ENCODE peak calls at places on chromosomes 13 and 19, in four cellular contexts. J is BJ, X is esophagus squamous epithelium, Z is right atrium auricular region. M is an unnamed sample.

GRCh38 chr19:18385675-18386542 is at the start of gene GDF15:
- DNase-seq in Z (no peak), J (peak), X (no peak), M (no peak)

GRCh38 chr13:26599403-26599802 is 41.9 kb downstream of the WASF3 start:
- DNase-seq in J (no peak), Z (no peak), X (no peak), M (no peak)

GRCh38 chr19:42309686-42310085 is 3.4 kb upstream of the TMEM145 start:
- DNase-seq in Z (no peak), X (no peak), J (no peak), M (no peak)

GRCh38 chr13:110877737-110878136 is 37.1 kb downstream of the ANKRD10 start:
- DNase-seq in X (no peak), Z (no peak), J (no peak), M (no peak)

GRCh38 chr13:90696254-90696653 is 651.2 kb upstream of the MIR17HG start:
- DNase-seq in X (no peak), Z (no peak), J (no peak), M (no peak)

GRCh38 chr19:53365899-53366493 is 491 bp downstream of the ZNF525 start:
- DNase-seq in Z (no peak), J (no peak), X (no peak), M (no peak)

GRCh38 chr19:54399189-54399588 is 16.1 kb upstream of the TTYH1 start:
- DNase-seq in Z (no peak), J (no peak), X (no peak), M (no peak)

GRCh38 chr19:42450314-42450934 is 7.7 kb upstream of the CXCL17 start:
- DNase-seq in Z (peak), X (no peak), J (no peak), M (no peak)

GRCh38 chr13:27774169-27774568 is 18.1 kb upstream of the GSX1 start:
- DNase-seq in J (no peak), X (no peak), Z (no peak), M (no peak)

GRCh38 chr13:109144693-109145437 is 515.5 kb downstream of the MYO16 start:
- DNase-seq in Z (no peak), J (no peak), X (no peak), M (no peak)

GRCh38 chr19:54459282-54460229 is 4.0 kb downstream of the LENG9 start:
- DNase-seq in J (no peak), X (no peak), Z (no peak), M (no peak)

GRCh38 chr13:42633495-42633894 is 59.5 kb downstream of the TNFSF11 start:
- DNase-seq in X (no peak), Z (no peak), J (no peak), M (no peak)

GRCh38 chr19:28727133-28727834 is 485.7 kb downstream of the UQCRFS1 start:
- DNase-seq in J (no peak), X (no peak), Z (no peak), M (no peak)

GRCh38 chr19:49932041-49932451 is 2.7 kb upstream of the NUP62 start:
- DNase-seq in J (no peak), X (no peak), Z (no peak), M (no peak)

GRCh38 chr19:1430201-1430621 is 8.0 kb upstream of the RPS15 start:
- DNase-seq in X (no peak), Z (no peak), J (no peak), M (no peak)

GRCh38 chr13:99796175-99796819 is 175.3 kb downstream of the ZIC5 start:
- DNase-seq in X (no peak), Z (no peak), J (no peak), M (no peak)

GRCh38 chr13:40640845-40641458 is 25.5 kb downstream of the FOXO1 start:
- DNase-seq in Z (no peak), X (no peak), J (no peak), M (no peak)

GRCh38 chr19:40530091-40530901 is 46.4 kb upstream of the SHKBP1 start:
- DNase-seq in X (no peak), Z (no peak), J (no peak), M (no peak)

GRCh38 chr19:14315433-14315832 is 65.8 kb upstream of the ADGRE5 start:
- DNase-seq in X (no peak), Z (no peak), J (no peak), M (no peak)

GRCh38 chr13:41915096-41915495 is 45.8 kb downstream of the VWA8 start:
- DNase-seq in Z (no peak), J (no peak), X (no peak), M (no peak)

GRCh38 chr13:76148926-76149325 is 512.8 kb downstream of the LMO7 start:
- DNase-seq in X (no peak), Z (no peak), J (peak), M (no peak)

GRCh38 chr13:21318891-21319532 is 140.1 kb downstream of the ZDHHC20 start:
- DNase-seq in Z (no peak), J (no peak), X (no peak), M (no peak)

DNA sequence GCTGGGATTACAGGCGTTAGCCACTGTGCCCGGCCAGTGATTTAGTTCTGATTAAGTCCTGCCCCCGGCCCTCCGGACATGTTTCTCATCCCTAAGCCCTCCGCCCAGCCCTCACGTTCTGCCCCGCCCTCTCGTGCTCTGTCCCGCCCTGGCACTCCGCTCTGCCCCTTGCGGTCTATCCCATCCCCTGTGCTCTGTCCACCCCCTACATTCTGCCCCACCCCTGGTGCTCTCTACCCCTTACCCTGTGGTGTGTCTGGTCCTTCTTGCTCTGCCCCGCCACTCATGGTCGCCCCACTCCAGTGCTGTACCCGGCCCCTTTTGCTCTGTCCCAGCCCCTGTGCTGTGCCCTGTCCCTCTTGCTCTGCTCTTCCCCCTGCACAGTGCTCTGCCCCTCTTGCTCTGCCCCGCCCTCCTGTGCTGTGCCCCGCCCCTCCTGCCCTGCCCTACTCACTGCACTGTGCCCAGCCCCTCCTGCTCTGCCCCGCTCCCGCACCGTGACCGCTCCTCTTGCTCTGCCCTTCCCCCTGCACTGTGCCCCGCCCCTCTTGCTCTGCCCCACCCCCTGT is 3.0 kb downstream of the GTPBP3 start:
- DNase-seq in Z (no peak), J (no peak), X (no peak), M (no peak)
- H3K4me3 ChIP-seq in Z (no peak), J (no peak), X (no peak), M (no peak)

GRCh38 chr19:13002389-13002898 is 7.2 kb downstream of the NFIX start:
- DNase-seq in J (no peak), Z (no peak), X (no peak), M (no peak)
- H3K4me3 ChIP-seq in J (no peak), Z (peak), X (peak), M (peak)

GRCh38 chr13:31946091-31946770 is 85.3 kb upstream of the FRY start:
- DNase-seq in X (no peak), J (peak), Z (no peak), M (no peak)

GRCh38 chr13:31950121-31950810 is 81.3 kb upstream of the FRY start:
- DNase-seq in Z (no peak), X (no peak), J (no peak), M (no peak)

GRCh38 chr13:31945202-31945978 is 86.2 kb upstream of the FRY start:
- DNase-seq in X (no peak), Z (peak), J (peak), M (no peak)

GRCh38 chr13:31947105-31947504 is 84.5 kb upstream of the FRY start:
- DNase-seq in J (no peak), X (no peak), Z (no peak), M (no peak)

GRCh38 chr13:31947506-31947905 is 84.1 kb upstream of the FRY start:
- DNase-seq in X (no peak), J (no peak), Z (no peak), M (no peak)
- H3K4me3 ChIP-seq in X (no peak), J (no peak), Z (no peak), M (no peak)

GRCh38 chr13:102555914-102556553 is 40.8 kb upstream of the TPP2 start:
- DNase-seq in X (no peak), Z (no peak), J (no peak), M (no peak)
- H3K4me3 ChIP-seq in X (no peak), Z (no peak), J (no peak), M (no peak)

DNA sequence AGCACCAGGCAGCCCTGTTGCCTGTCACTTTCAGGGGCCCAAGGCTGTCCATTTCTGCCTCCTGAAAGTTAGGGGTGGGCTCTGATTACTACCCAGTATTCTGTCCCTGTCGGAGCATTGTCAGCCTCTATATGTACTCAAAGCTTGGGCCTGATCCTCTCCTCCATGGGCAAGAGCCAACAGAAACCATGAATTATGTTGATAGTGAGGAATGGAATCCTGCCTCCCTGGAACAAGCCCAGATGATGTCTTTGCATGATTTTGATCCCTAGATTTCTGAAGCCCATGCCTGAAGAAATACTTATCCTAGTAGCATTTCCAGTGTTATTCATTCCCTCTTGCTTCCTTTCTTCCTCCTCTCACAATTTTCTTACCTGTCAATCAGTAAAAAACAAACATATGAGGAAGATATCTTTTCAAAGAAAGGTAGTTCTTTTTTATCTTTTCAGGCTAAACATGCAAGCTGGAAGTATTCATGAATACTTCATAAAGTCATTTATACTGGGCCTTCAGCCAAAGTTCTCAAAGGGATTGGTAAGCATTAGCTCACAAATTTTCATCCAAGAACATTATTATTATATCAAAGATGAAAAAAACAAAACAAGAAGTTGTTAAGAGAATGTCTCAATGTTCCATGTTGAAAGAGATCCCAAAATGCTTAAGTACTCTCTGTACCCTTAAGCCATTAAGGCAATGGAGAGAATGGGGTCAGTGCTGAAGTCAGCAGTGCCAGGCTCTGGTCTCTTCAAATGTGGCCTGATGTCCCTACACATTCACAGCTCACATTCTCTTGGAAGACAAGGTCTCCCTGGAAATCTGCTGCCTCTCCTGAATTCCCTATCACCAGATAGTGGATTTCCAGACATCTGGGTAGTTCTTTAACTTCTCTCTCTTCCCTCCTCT is 171.7 kb downstream of the NHLRC3 start:
- DNase-seq in X (no peak), Z (no peak), J (no peak), M (no peak)
- H3K4me3 ChIP-seq in X (no peak), Z (no peak), J (no peak), M (no peak)

DNA sequence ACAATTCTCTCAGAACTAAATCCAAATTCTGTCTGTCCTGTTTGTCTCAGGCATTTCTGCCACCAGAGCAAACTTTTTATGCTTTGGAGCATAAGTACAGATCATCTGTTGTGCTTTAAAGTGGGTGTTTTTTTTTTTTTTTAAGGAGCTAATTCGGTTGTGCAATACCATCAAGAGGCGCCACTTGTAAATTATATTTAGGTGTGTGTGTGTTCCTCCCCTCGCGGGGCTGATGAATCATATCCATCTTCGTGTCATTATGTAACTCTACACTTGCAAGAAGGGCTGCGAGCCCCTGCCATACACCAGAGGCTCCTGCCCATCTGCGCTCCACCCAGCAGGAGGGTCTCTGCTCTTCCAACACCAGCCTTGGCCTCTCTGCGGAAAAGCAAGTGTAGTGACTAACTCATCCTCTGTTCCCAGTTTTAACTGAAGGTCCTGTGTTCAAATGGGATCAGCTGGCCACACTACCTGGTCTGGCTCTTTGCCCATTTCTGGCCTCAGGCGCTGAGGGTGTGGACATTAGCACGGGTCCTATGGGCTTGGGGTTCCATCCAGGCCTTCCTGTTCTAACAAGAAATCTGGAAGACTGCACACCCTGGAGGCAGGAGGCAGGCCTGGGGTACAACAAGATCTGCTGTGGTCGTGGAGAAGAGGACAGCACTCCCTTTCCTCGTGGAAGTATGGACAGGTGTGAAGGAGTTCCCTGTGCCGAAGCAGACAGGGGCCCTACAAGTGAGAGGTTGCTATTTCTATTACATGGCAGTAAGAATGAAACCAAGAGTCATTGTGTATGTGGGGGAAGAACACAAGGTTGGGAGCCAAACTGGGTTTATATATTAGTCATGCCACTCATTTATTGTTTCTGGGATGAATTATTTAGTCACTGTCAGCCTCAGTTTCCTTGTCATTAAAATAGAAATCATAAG is 96.1 kb upstream of the MBNL2 start:
- DNase-seq in Z (no peak), X (no peak), J (no peak), M (no peak)
- H3K4me3 ChIP-seq in Z (no peak), X (no peak), J (no peak), M (no peak)

M was measured in vagina.